ENCODE peak calls at places on chromosomes 6 and 20, in nine cellular contexts. I is Panc1, G is GM23338, J is HCT116, Y is transverse colon, N is HepG2, Z is stomach, U is suprapubic skin, Q is breast epithelium. M is an unnamed sample.
A peak's percentile ranks its signal among the peaks of the same experiment; 100 is the strongest.

GRCh38 chr6:38687043-38687353 is 15.9 kb downstream of the GLO1 start:
- DNase-seq in I (no peak), G (no peak), J (no peak), Y (no peak), N (peak; percentile 47), Z (no peak), U (no peak), Q (no peak), M (no peak)

GRCh38 chr6:27545271-27546046 is 72.6 kb upstream of the ZNF184 start:
- DNase-seq in I (peak; percentile 97), G (peak; percentile 83), J (peak; percentile 74), Y (no peak), N (peak; percentile 90), Z (no peak), U (no peak), Q (no peak), M (no peak)

GRCh38 chr6:35148167-35148741 is 7.1 kb upstream of the TCP11 start:
- DNase-seq in I (no peak), G (peak; percentile 98), J (no peak), Y (no peak), N (no peak), Z (no peak), U (no peak), Q (no peak), M (no peak)

GRCh38 chr6:134240664-134241431 is 77.1 kb downstream of the SGK1 start:
- DNase-seq in I (no peak), G (no peak), J (no peak), Y (peak; percentile 53), N (no peak), Z (peak; percentile 52), U (peak; percentile 85), Q (no peak), M (peak; percentile 80)

GRCh38 chr6:46377209-46377608 is 114.0 kb downstream of the RCAN2 start:
- DNase-seq in I (no peak), G (no peak), J (no peak), Y (no peak), N (no peak), Z (no peak), U (no peak), Q (no peak), M (no peak)

GRCh38 chr6:151096255-151096612 is 143.5 kb upstream of the AKAP12 start:
- DNase-seq in I (no peak), G (no peak), J (no peak), Y (no peak), N (peak; percentile 97), Z (no peak), U (no peak), Q (no peak), M (no peak)

GRCh38 chr6:393391-394221 is 2.1 kb downstream of the IRF4 start:
- DNase-seq in I (no peak), G (peak; percentile 58), J (no peak), Y (no peak), N (no peak), Z (no peak), U (no peak), Q (no peak), M (no peak)

GRCh38 chr20:48180039-48180438 is 394.8 kb upstream of the SULF2 start:
- DNase-seq in I (no peak), G (no peak), J (no peak), Y (no peak), N (peak; percentile 50), Z (no peak), U (no peak), Q (no peak), M (no peak)

GRCh38 chr20:8133816-8134451 is 1.9 kb downstream of the PLCB1 start:
- DNase-seq in I (no peak), G (no peak), J (no peak), Y (no peak), N (no peak), Z (no peak), U (no peak), Q (no peak), M (no peak)

GRCh38 chr20:62557425-62557824 is 81.6 kb upstream of the GATA5 start:
- DNase-seq in I (no peak), G (no peak), J (peak; percentile 18), Y (no peak), N (no peak), Z (no peak), U (no peak), Q (no peak), M (no peak)

GRCh38 chr20:64041040-64041780 is 5.2 kb downstream of the C20orf204 start:
- DNase-seq in I (no peak), G (peak; percentile 30), J (no peak), Y (no peak), N (peak; percentile 67), Z (no peak), U (no peak), Q (no peak), M (no peak)

GRCh38 chr20:6767536-6768227 is at the start of gene BMP2:
- DNase-seq in I (no peak), G (peak; percentile 61), J (no peak), Y (peak; percentile 72), N (no peak), Z (peak; percentile 70), U (peak; percentile 77), Q (no peak), M (peak; percentile 62)

GRCh38 chr6:36692861-36693702 is 4.5 kb upstream of the RAB44 start:
- DNase-seq in I (no peak), G (no peak), J (no peak), Y (peak; percentile 47), N (no peak), Z (peak; percentile 77), U (peak; percentile 79), Q (no peak), M (peak; percentile 71)
- TF ChIP-seq POLR2AphosphoS5 in I (no peak), G (no peak), J (no peak), Y (no peak), N (no peak), Z (no peak), U (no peak), Q (no peak), M (no peak)

GRCh38 chr6:125533710-125534397 is 215.6 kb upstream of the HEY2 start:
- DNase-seq in I (no peak), G (peak; percentile 64), J (no peak), Y (no peak), N (peak; percentile 24), Z (no peak), U (no peak), Q (no peak), M (no peak)

GRCh38 chr6:125526007-125526720 is 223.3 kb upstream of the HEY2 start:
- DNase-seq in I (no peak), G (no peak), J (no peak), Y (no peak), N (no peak), Z (no peak), U (no peak), Q (no peak), M (no peak)

GRCh38 chr6:125528614-125529013 is 220.8 kb upstream of the HEY2 start:
- DNase-seq in I (no peak), G (peak; percentile 84), J (no peak), Y (no peak), N (no peak), Z (no peak), U (no peak), Q (no peak), M (no peak)

GRCh38 chr6:125524356-125524755 is 222.6 kb upstream of the HDDC2 start:
- DNase-seq in I (no peak), G (no peak), J (no peak), Y (no peak), N (no peak), Z (no peak), U (no peak), Q (no peak), M (no peak)

DNA sequence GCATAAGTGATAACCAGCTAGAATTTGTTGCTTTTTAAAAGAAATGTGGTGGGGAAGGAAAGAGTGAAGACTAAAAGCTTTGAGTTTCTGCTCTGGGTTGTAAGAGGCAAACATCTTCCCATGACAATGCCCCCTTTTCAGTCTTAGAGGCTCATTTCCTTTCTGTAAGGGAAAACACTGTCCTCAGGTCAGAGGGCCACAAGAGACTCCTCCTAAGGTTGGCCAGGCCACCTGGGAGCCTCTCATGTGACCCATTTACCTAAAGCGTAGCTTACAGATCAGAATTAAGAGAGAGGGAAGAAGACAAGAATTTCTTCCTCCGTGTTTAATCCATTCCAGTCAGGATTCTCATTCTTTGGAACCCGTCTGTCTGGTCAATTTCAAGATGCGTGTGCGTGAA is 220.4 kb upstream of the HEY2 start:
- DNase-seq in I (no peak), G (peak; percentile 42), J (no peak), Y (no peak), N (no peak), Z (no peak), U (no peak), Q (no peak), M (no peak)
- H3K4me1 ChIP-seq in I (peaks cover 2% of the 10 kb centered on the region), G (peaks cover 23% of the 10 kb centered on the region), J (no peaks in the 10 kb centered on the region), Y (no peaks in the 10 kb centered on the region), N (peaks cover 12% of the 10 kb centered on the region), Z (no peaks in the 10 kb centered on the region), U (peaks cover 3% of the 10 kb centered on the region), Q (no peaks in the 10 kb centered on the region), M (no peaks in the 10 kb centered on the region)

DNA sequence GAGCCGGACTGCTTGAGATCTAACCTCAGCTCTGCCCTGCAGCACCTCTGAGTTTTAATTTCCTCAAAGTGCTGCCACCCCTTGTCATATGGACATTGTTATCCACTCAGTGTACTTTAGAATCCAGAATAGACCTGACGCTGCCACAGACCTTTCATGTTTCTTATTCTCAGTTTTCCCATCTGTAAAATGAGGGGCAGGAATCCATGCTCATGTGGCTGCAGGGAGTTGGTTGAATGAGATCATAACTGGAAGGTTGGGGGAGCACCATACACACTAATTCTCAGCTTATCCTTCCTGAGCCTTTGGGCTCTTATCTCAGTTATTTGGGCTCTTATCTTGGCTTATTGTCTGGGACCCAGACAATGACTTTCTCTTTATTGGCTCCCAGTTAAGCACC is 2.3 kb downstream of the PABPC1L start:
- DNase-seq in I (no peak), G (no peak), J (no peak), Y (no peak), N (no peak), Z (no peak), U (no peak), Q (no peak), M (no peak)
- H3K27ac ChIP-seq in I (peak overlapping the region; percentile 13), G (no peak overlapping the region), J (peak overlapping the region; percentile 3), Y (no peak overlapping the region), N (no peak overlapping the region), Z (no peak overlapping the region), U (no peak overlapping the region), Q (no peak overlapping the region), M (no peak overlapping the region)

GRCh38 chr6:3816251-3816650 is 32.9 kb upstream of the FAM50B start:
- DNase-seq in I (no peak), G (no peak), J (no peak), Y (no peak), N (no peak), Z (no peak), U (no peak), Q (no peak), M (no peak)

GRCh38 chr6:3823671-3824070 is 25.5 kb upstream of the FAM50B start:
- DNase-seq in I (no peak), G (no peak), J (no peak), Y (no peak), N (no peak), Z (no peak), U (no peak), Q (no peak), M (no peak)

GRCh38 chr6:3820563-3820962 is 28.6 kb upstream of the FAM50B start:
- DNase-seq in I (no peak), G (no peak), J (no peak), Y (no peak), N (no peak), Z (no peak), U (no peak), Q (no peak), M (no peak)

GRCh38 chr6:3822747-3823445 is 26.3 kb upstream of the FAM50B start:
- DNase-seq in I (no peak), G (no peak), J (no peak), Y (no peak), N (no peak), Z (peak; percentile 61), U (no peak), Q (no peak), M (no peak)

GRCh38 chr6:3819161-3820110 is 29.7 kb upstream of the FAM50B start:
- DNase-seq in I (no peak), G (no peak), J (no peak), Y (no peak), N (no peak), Z (no peak), U (no peak), Q (no peak), M (no peak)
- TF ChIP-seq POLR2AphosphoS5 in I (no peak), G (no peak), J (no peak), Y (no peak), N (no peak), Z (no peak), U (no peak), Q (no peak), M (no peak)

M was measured in sigmoid colon.